ENCODE peak calls at places on chromosomes 5 and 9, in four cellular contexts. Y is glutamatergic neuron, F is progenitor cell of endocrine pancreas, T is ELF-1. H is an unnamed sample.

GRCh38 chr9:113516840-113517577 is 53.5 kb downstream of the RGS3 start:
- DNase-seq in T (no peak), Y (no peak), F (no peak), H (no peak)

GRCh38 chr5:133108481-133108921 is 56.7 kb downstream of the HSPA4 start:
- DNase-seq in T (no peak), F (no peak), Y (no peak), H (no peak)

GRCh38 chr5:125717209-125717608 is 706.0 kb upstream of the GRAMD2B start:
- DNase-seq in T (peak), Y (no peak), F (no peak), H (no peak)

GRCh38 chr5:149728303-149728702 is 1.8 kb upstream of the PPARGC1B start:
- DNase-seq in Y (no peak), F (no peak), T (no peak), H (no peak)

GRCh38 chr9:128607642-128608350 is 48.9 kb downstream of the DYNC2I2 start:
- DNase-seq in T (no peak), F (no peak), Y (no peak), H (no peak)

GRCh38 chr5:56649569-56649968 is 165.8 kb upstream of the MAP3K1 start:
- DNase-seq in F (no peak), T (no peak), Y (no peak), H (no peak)

GRCh38 chr9:81312346-81312745 is 377.0 kb downstream of the TLE1 start:
- DNase-seq in T (no peak), Y (no peak), F (no peak), H (no peak)

GRCh38 chr5:103031607-103032006 is 88.3 kb downstream of the GIN1 start:
- DNase-seq in Y (no peak), T (no peak), F (no peak), H (peak)

GRCh38 chr5:93621340-93621872 is 38.4 kb downstream of the NR2F1 start:
- DNase-seq in Y (peak), F (peak), T (peak), H (no peak)

GRCh38 chr5:179242676-179243075 is 102.6 kb downstream of the ADAMTS2 start:
- DNase-seq in Y (peak), F (no peak), T (no peak), H (peak)

GRCh38 chr5:127529904-127530682 is 12.7 kb downstream of the PRRC1 start:
- DNase-seq in T (no peak), Y (no peak), F (no peak), H (no peak)

GRCh38 chr9:134283111-134283515 is 43.1 kb upstream of the RXRA start:
- DNase-seq in F (no peak), T (no peak), Y (no peak), H (peak)

GRCh38 chr9:23573800-23574199 is 252.2 kb downstream of the ELAVL2 start:
- DNase-seq in T (no peak), Y (no peak), F (no peak), H (no peak)

GRCh38 chr5:148902478-148902877 is 76.1 kb downstream of the ADRB2 start:
- DNase-seq in T (no peak), F (no peak), Y (no peak), H (no peak)

GRCh38 chr9:135615666-135616620 is 23.4 kb downstream of the GLT6D1 start:
- DNase-seq in T (peak), F (no peak), Y (no peak), H (peak)

GRCh38 chr9:108463927-108464606 is 391.7 kb downstream of the ACTL7B start:
- DNase-seq in T (no peak), Y (no peak), F (no peak), H (no peak)

GRCh38 chr5:180289433-180289832 is 2.5 kb downstream of the MAPK9 start:
- DNase-seq in Y (no peak), T (peak), F (no peak), H (no peak)

GRCh38 chr5:27241564-27242257 is 203.3 kb upstream of the CDH9 start:
- DNase-seq in F (no peak), T (no peak), Y (no peak), H (no peak)

H was measured in H7.